ENCODE peak calls at places on chromosomes 12 and 14, in six cellular contexts. U is fibroblast of mammary gland, J is Karpas-422, V is tibial nerve, X is AG10803, D is testis. K is an unnamed sample.

GRCh38 chr14:73472182-73473114 is 14.1 kb upstream of the NUMB start:
- DNase-seq in U (peak; percentile 86), J (peak; percentile 91), V (no peak), X (peak; percentile 81), D (peak; percentile 11), K (peak; percentile 87)

GRCh38 chr14:41022932-41023331 is 583.7 kb upstream of the LRFN5 start:
- DNase-seq in U (peak; percentile 1), J (no peak), V (no peak), X (no peak), D (no peak), K (no peak)

GRCh38 chr12:119308743-119309456 is 25.6 kb upstream of the CCDC60 start:
- DNase-seq in U (no peak), J (no peak), V (no peak), X (no peak), D (no peak), K (no peak)

GRCh38 chr12:79373896-79374499 is 316.8 kb downstream of the PAWR start:
- DNase-seq in U (peak; percentile 28), J (peak; percentile 74), V (no peak), X (peak; percentile 16), D (peak; percentile 18), K (peak; percentile 39)

GRCh38 chr12:117261267-117261666 is 71.0 kb upstream of the FBXO21 start:
- DNase-seq in U (peak; percentile 32), J (no peak), V (no peak), X (peak; percentile 23), D (no peak), K (no peak)

GRCh38 chr14:56100556-56100955 is 17.7 kb upstream of the PELI2 start:
- DNase-seq in U (no peak), J (no peak), V (no peak), X (peak; percentile 34), D (no peak), K (no peak)

GRCh38 chr14:51824191-51824590 is 36.2 kb upstream of the GNG2 start:
- DNase-seq in U (no peak), J (no peak), V (no peak), X (peak; percentile 51), D (no peak), K (no peak)

GRCh38 chr12:58504539-58504938 is 415.8 kb downstream of the LRIG3 start:
- DNase-seq in U (peak; percentile 93), J (no peak), V (no peak), X (peak; percentile 84), D (no peak), K (peak; percentile 46)

GRCh38 chr12:117590386-117590785 is 229.0 kb upstream of the NOS1 start:
- DNase-seq in U (no peak), J (no peak), V (no peak), X (no peak), D (no peak), K (no peak)

GRCh38 chr14:33457021-33457420 is 493.9 kb downstream of the EGLN3 start:
- DNase-seq in U (no peak), J (no peak), V (no peak), X (peak; percentile 12), D (no peak), K (no peak)

GRCh38 chr12:43880547-43880946 is 44.7 kb downstream of the TMEM117 start:
- DNase-seq in U (no peak), J (no peak), V (no peak), X (no peak), D (no peak), K (no peak)

GRCh38 chr12:61452076-61452475 is 808.1 kb upstream of the USP15 start:
- DNase-seq in U (no peak), J (no peak), V (no peak), X (no peak), D (no peak), K (no peak)

GRCh38 chr12:26268841-26269553 is 73.6 kb downstream of the SSPN start:
- DNase-seq in U (peak; percentile 74), J (no peak), V (no peak), X (peak; percentile 53), D (no peak), K (no peak)

GRCh38 chr12:104870797-104871196 is 87.3 kb downstream of the SLC41A2 start:
- DNase-seq in U (no peak), J (no peak), V (no peak), X (no peak), D (no peak), K (no peak)

GRCh38 chr12:124484526-124484953 is 82.9 kb downstream of the NCOR2 start:
- DNase-seq in U (no peak), J (no peak), V (no peak), X (no peak), D (no peak), K (no peak)

GRCh38 chr14:34872822-34873590 is 2.2 kb downstream of the BAZ1A start:
- DNase-seq in U (peak; percentile 59), J (peak; percentile 66), V (no peak), X (peak; percentile 55), D (peak; percentile 89), K (peak; percentile 59)

GRCh38 chr12:92193846-92194245 is 48.2 kb upstream of the BTG1 start:
- DNase-seq in U (no peak), J (no peak), V (no peak), X (no peak), D (no peak), K (no peak)

GRCh38 chr12:53193040-53193439 is 12.3 kb upstream of the CSAD start:
- DNase-seq in U (no peak), J (no peak), V (no peak), X (no peak), D (no peak), K (no peak)

DNA sequence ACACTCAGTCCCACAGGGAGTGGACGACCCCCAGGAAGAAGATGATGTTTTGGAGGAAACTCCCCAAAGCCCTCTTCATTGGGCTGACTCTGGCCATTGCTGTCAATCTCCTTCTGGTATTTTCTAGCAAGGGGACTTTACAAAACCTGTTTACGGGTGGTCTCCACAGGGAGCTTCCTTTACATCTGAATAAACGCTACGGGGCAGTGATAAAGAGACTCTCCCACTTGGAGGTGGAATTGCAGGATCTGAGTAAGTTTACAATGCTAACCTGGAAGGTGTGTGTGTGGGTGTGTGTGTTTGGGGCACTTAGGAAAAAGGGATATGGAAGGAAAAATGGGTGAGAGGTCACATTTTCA is 416 bp downstream of the GALNT8 start:
- DNase-seq in U (no peak), J (no peak), V (no peak), X (no peak), D (no peak), K (no peak)
- H3K4me3 ChIP-seq in U (no peak overlapping the region), J (no peak overlapping the region), V (no peak overlapping the region), X (no peak overlapping the region), D (no peak overlapping the region), K (no peak overlapping the region)

GRCh38 chr14:102088012-102088792 is 1.4 kb upstream of the HSP90AA1 start:
- DNase-seq in U (peak; percentile 19), J (peak; percentile 85), V (peak; percentile 43), X (peak; percentile 29), D (peak; percentile 70), K (peak; percentile 45)
- H3K4me3 ChIP-seq in U (peak overlapping the region; percentile 54), J (peak overlapping the region; percentile 83), V (peak overlapping the region; percentile 86), X (peak overlapping the region; percentile 67), D (peak overlapping the region; percentile 82), K (peak overlapping the region; percentile 66)

GRCh38 chr12:121934318-121934682 is 15.9 kb downstream of the CFAP251 start:
- DNase-seq in U (no peak), J (no peak), V (no peak), X (no peak), D (no peak), K (no peak)
- H3K4me3 ChIP-seq in U (no peak overlapping the region), J (no peak overlapping the region), V (no peak overlapping the region), X (no peak overlapping the region), D (no peak overlapping the region), K (no peak overlapping the region)

GRCh38 chr14:24216345-24216699 is 456 bp upstream of the MDP1 start:
- DNase-seq in U (no peak), J (no peak), V (no peak), X (no peak), D (no peak), K (no peak)
- H3K4me3 ChIP-seq in U (no peak overlapping the region), J (peak overlapping the region; percentile 83), V (no peak overlapping the region), X (peak overlapping the region; percentile 94), D (no peak overlapping the region), K (peak overlapping the region; percentile 75)

DNA sequence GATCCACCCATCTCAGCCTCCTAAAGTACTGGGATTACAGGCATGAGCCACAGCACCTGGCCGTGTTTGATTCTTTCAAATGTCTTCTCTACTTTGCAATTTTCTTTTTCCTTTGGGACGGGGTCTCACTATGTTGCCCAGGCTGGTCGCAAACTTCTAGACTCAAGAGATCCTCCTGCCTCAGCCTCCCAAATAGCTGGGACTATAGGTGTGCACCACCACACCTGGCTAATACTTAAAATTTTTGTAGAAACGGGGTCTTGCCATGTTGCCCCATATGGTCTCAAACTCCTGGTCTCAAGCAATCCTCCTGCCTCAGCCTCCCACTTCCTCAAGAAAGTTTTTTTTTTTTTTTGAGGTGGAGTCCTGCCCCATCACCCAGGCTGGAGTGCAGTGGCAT is 1.7 kb downstream of the GATC start:
- DNase-seq in U (no peak), J (peak; percentile 37), V (no peak), X (no peak), D (no peak), K (no peak)
- H3K4me3 ChIP-seq in U (no peak overlapping the region), J (peak overlapping the region; percentile 86), V (no peak overlapping the region), X (no peak overlapping the region), D (no peak overlapping the region), K (no peak overlapping the region)

DNA sequence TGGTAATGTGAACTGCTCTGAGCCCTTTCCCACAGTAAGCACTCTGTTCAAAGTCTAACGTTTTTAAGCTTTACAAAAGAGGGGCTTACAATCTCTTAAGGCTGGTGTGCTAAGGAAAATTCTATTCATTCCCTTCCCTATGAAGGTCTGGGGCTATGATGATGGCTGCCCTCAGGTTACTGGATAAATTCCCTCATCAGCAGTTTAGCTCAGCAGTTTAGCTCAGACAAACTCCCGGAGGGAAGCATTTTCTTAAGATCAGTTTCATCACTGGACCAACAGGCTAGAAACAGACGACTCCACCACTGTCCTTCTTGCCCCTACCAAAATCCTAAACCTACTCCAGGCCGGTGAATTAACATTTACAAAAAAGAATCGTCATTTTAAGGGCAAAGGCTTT is 19.1 kb downstream of the ERP29 start:
- DNase-seq in U (no peak), J (no peak), V (no peak), X (no peak), D (no peak), K (no peak)
- H3K4me3 ChIP-seq in U (no peak overlapping the region), J (no peak overlapping the region), V (no peak overlapping the region), X (no peak overlapping the region), D (no peak overlapping the region), K (no peak overlapping the region)

DNA sequence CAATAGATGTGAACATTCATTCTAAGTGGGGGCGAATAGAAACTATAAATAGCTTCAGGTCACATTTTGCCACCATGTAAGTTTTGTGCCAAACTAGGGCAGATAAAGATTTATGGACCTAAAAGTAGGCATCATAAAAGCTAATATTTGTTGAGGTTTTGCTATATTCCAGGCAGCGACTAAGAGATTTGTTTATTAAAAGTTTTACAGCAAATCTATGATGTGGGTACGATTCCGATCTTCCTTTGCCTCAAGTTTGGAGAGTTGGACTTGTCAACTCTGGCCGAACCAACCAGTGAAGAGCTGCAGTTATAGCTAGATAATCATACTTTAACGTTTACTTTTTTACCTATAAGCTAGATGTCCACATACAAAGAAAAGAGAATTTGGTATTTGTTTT is 1.6 kb downstream of the MAPK1IP1L start:
- DNase-seq in U (no peak), J (no peak), V (no peak), X (no peak), D (no peak), K (no peak)
- H3K4me3 ChIP-seq in U (peak overlapping the region; percentile 99), J (peak overlapping the region; percentile 92), V (peak overlapping the region; percentile 89), X (peak overlapping the region; percentile 96), D (peak overlapping the region; percentile 81), K (peak overlapping the region; percentile 93)

GRCh38 chr12:132444957-132445883 is 44.7 kb upstream of the FBRSL1 start:
- DNase-seq in U (no peak), J (no peak), V (no peak), X (no peak), D (peak; percentile 45), K (no peak)
- H3K4me3 ChIP-seq in U (peak overlapping the region; percentile 55), J (no peak overlapping the region), V (peak overlapping the region; percentile 18), X (peak overlapping the region; percentile 42), D (peak overlapping the region; percentile 56), K (peak overlapping the region; percentile 36)